ENCODE peak calls at places on chromosomes 7 and 10, in nine cellular contexts. E is G401; B is stimulated activated CD4-positive, alpha-beta T cell treated with anti-CD3 and anti-CD28 coated beads, Interleukin-12 subunit alpha, Interleukin-12 subunit beta, amount 100 ng/mL, for 4 hours; R is GM12865; K is cerebellum; C is T-cell; V is immature natural killer cell; D is GM18507; G is stimulated activated naive CD8-positive, alpha-beta T cell treated with anti-CD3 and anti-CD28 coated beads, Interleukin-15, amount 100 ng/mL, for 72 hours. W is an unnamed sample.

GRCh38 chr7:26091933-26092332 is 60.1 kb upstream of the NFE2L3 start:
- DNase-seq in E (peak), B (no peak), R (peak), K (no peak), C (no peak), V (no peak), D (no peak), G (peak), W (no peak)

GRCh38 chr10:29157321-29157720 is 131.5 kb upstream of the LYZL1 start:
- DNase-seq in E (no peak), B (no peak), R (no peak), K (no peak), C (no peak), V (no peak), D (no peak), G (no peak), W (no peak)

GRCh38 chr7:35257251-35258124 is 3.6 kb upstream of the TBX20 start:
- DNase-seq in E (no peak), B (no peak), R (no peak), K (no peak), C (no peak), V (no peak), D (no peak), G (no peak), W (no peak)

GRCh38 chr10:10660054-10660453 is 357.6 kb upstream of the CELF2 start:
- DNase-seq in E (no peak), B (no peak), R (no peak), K (no peak), C (no peak), V (no peak), D (no peak), G (no peak), W (no peak)

GRCh38 chr10:1368772-1369171 is 312.6 kb downstream of the WDR37 start:
- DNase-seq in E (peak), B (peak), R (peak), K (no peak), C (no peak), V (no peak), D (no peak), G (peak), W (no peak)

GRCh38 chr7:22251906-22252495 is 105.0 kb downstream of the RAPGEF5 start:
- DNase-seq in E (no peak), B (no peak), R (no peak), K (no peak), C (no peak), V (no peak), D (no peak), G (no peak), W (no peak)

GRCh38 chr10:85847085-85847484 is 519.5 kb downstream of the GRID1 start:
- DNase-seq in E (no peak), B (no peak), R (no peak), K (no peak), C (no peak), V (no peak), D (no peak), G (no peak), W (no peak)

GRCh38 chr7:15313361-15313760 is 248.5 kb downstream of the AGMO start:
- DNase-seq in E (no peak), B (no peak), R (no peak), K (no peak), C (no peak), V (no peak), D (no peak), G (no peak), W (no peak)

GRCh38 chr10:31315453-31315852 is 3.6 kb upstream of the ZEB1 start:
- DNase-seq in E (no peak), B (no peak), R (no peak), K (no peak), C (no peak), V (no peak), D (no peak), G (no peak), W (no peak)

GRCh38 chr10:115129752-115130151 is 36.6 kb downstream of the ATRNL1 start:
- DNase-seq in E (peak), B (no peak), R (peak), K (peak), C (no peak), V (no peak), D (no peak), G (no peak), W (no peak)

W was measured in effector memory CD4-positive, alpha-beta T cell.